ENCODE peak calls at places on chromosomes 2 and 18, in six cellular contexts. One of them, this sample, is unnamed.

GRCh38 chr18:63100626-63100900 is 219.0 kb downstream of the BCL2 start:
- DNase-seq in endodermal cell: no peak
- DNase-seq in mesendoderm: no peak
- DNase-seq in adrenal gland: no peak
- DNase-seq in naive thymus-derived CD4-positive, alpha-beta T cell: no peak
- DNase-seq in PC-3: no peak
- DNase-seq in this sample: no peak

GRCh38 chr2:196718796-196719564 is 79.5 kb downstream of the CCDC150 start:
- DNase-seq in PC-3: peak; percentile 4
- DNase-seq in naive thymus-derived CD4-positive, alpha-beta T cell: no peak
- DNase-seq in adrenal gland: no peak
- DNase-seq in endodermal cell: peak; percentile 71
- DNase-seq in mesendoderm: peak; percentile 62
- DNase-seq in this sample: no peak

GRCh38 chr2:168550670-168551069 is 94.6 kb downstream of the CERS6 start:
- DNase-seq in PC-3: no peak
- DNase-seq in adrenal gland: peak; percentile 26
- DNase-seq in mesendoderm: peak; percentile 36
- DNase-seq in naive thymus-derived CD4-positive, alpha-beta T cell: no peak
- DNase-seq in endodermal cell: no peak
- DNase-seq in this sample: no peak

GRCh38 chr2:109582928-109583895 is 30.6 kb downstream of the SEPTIN10 start:
- DNase-seq in adrenal gland: no peak
- DNase-seq in PC-3: no peak
- DNase-seq in endodermal cell: no peak
- DNase-seq in naive thymus-derived CD4-positive, alpha-beta T cell: no peak
- DNase-seq in mesendoderm: no peak
- DNase-seq in this sample: no peak

GRCh38 chr2:30217644-30218361 is 13.5 kb upstream of the LBH start:
- DNase-seq in naive thymus-derived CD4-positive, alpha-beta T cell: no peak
- DNase-seq in mesendoderm: no peak
- DNase-seq in PC-3: peak; percentile 91
- DNase-seq in adrenal gland: no peak
- DNase-seq in endodermal cell: peak; percentile 77
- DNase-seq in this sample: no peak

GRCh38 chr2:230416061-230416721 is at the start of gene SP100:
- DNase-seq in adrenal gland: peak; percentile 81
- DNase-seq in endodermal cell: no peak
- DNase-seq in mesendoderm: peak; percentile 21
- DNase-seq in naive thymus-derived CD4-positive, alpha-beta T cell: peak; percentile 78
- DNase-seq in PC-3: peak; percentile 74
- DNase-seq in this sample: peak; percentile 79

GRCh38 chr2:222738759-222739292 is 67.4 kb downstream of the MOGAT1 start:
- DNase-seq in adrenal gland: no peak
- DNase-seq in naive thymus-derived CD4-positive, alpha-beta T cell: no peak
- DNase-seq in mesendoderm: no peak
- DNase-seq in endodermal cell: no peak
- DNase-seq in PC-3: no peak
- DNase-seq in this sample: no peak

GRCh38 chr2:153509133-153509532 is 30.6 kb upstream of the RPRM start:
- DNase-seq in adrenal gland: no peak
- DNase-seq in endodermal cell: no peak
- DNase-seq in mesendoderm: peak; percentile 44
- DNase-seq in naive thymus-derived CD4-positive, alpha-beta T cell: no peak
- DNase-seq in PC-3: no peak
- DNase-seq in this sample: no peak

GRCh38 chr2:10408649-10409579 is 39.2 kb downstream of the ODC1 start:
- DNase-seq in endodermal cell: peak; percentile 97
- DNase-seq in mesendoderm: peak; percentile 93
- DNase-seq in PC-3: peak; percentile 92
- DNase-seq in naive thymus-derived CD4-positive, alpha-beta T cell: peak; percentile 84
- DNase-seq in adrenal gland: peak; percentile 78
- DNase-seq in this sample: peak; percentile 77

GRCh38 chr2:204074434-204074833 is 137.9 kb downstream of the ICOS start:
- DNase-seq in endodermal cell: no peak
- DNase-seq in PC-3: no peak
- DNase-seq in mesendoderm: no peak
- DNase-seq in naive thymus-derived CD4-positive, alpha-beta T cell: no peak
- DNase-seq in adrenal gland: no peak
- DNase-seq in this sample: peak; percentile 26

GRCh38 chr2:106886916-106887758 is 1.2 kb upstream of the ST6GAL2 start:
- DNase-seq in adrenal gland: no peak
- DNase-seq in mesendoderm: peak; percentile 69
- DNase-seq in naive thymus-derived CD4-positive, alpha-beta T cell: no peak
- DNase-seq in PC-3: peak; percentile 92
- DNase-seq in endodermal cell: peak; percentile 90
- DNase-seq in this sample: peak; percentile 13

GRCh38 chr2:64978514-64979268 is 10.5 kb upstream of the SLC1A4 start:
- DNase-seq in endodermal cell: no peak
- DNase-seq in PC-3: peak; percentile 60
- DNase-seq in naive thymus-derived CD4-positive, alpha-beta T cell: no peak
- DNase-seq in mesendoderm: peak; percentile 29
- DNase-seq in adrenal gland: peak; percentile 29
- DNase-seq in this sample: no peak

GRCh38 chr2:75146903-75147332 is 52.4 kb downstream of the TACR1 start:
- DNase-seq in naive thymus-derived CD4-positive, alpha-beta T cell: no peak
- DNase-seq in endodermal cell: no peak
- DNase-seq in PC-3: no peak
- DNase-seq in adrenal gland: no peak
- DNase-seq in mesendoderm: no peak
- DNase-seq in this sample: peak; percentile 44

GRCh38 chr2:29606105-29606871 is 315.1 kb downstream of the ALK start:
- DNase-seq in mesendoderm: no peak
- DNase-seq in adrenal gland: no peak
- DNase-seq in PC-3: peak; percentile 93
- DNase-seq in naive thymus-derived CD4-positive, alpha-beta T cell: no peak
- DNase-seq in endodermal cell: no peak
- DNase-seq in this sample: no peak

GRCh38 chr2:28824207-28824606 is 13.6 kb downstream of the SPDYA start:
- DNase-seq in naive thymus-derived CD4-positive, alpha-beta T cell: no peak
- DNase-seq in PC-3: no peak
- DNase-seq in adrenal gland: no peak
- DNase-seq in mesendoderm: no peak
- DNase-seq in endodermal cell: no peak
- DNase-seq in this sample: no peak

GRCh38 chr2:126429129-126429528 is 226.8 kb upstream of the GYPC start:
- DNase-seq in PC-3: no peak
- DNase-seq in naive thymus-derived CD4-positive, alpha-beta T cell: no peak
- DNase-seq in endodermal cell: no peak
- DNase-seq in adrenal gland: no peak
- DNase-seq in mesendoderm: no peak
- DNase-seq in this sample: no peak

GRCh38 chr2:177396630-177397460 is 4.3 kb downstream of the AGPS start:
- DNase-seq in naive thymus-derived CD4-positive, alpha-beta T cell: no peak
- DNase-seq in PC-3: peak; percentile 89
- DNase-seq in endodermal cell: no peak
- DNase-seq in adrenal gland: no peak
- DNase-seq in mesendoderm: peak; percentile 51
- DNase-seq in this sample: peak; percentile 25

GRCh38 chr2:8193146-8193545 is 488.7 kb upstream of the ID2 start:
- DNase-seq in PC-3: no peak
- DNase-seq in naive thymus-derived CD4-positive, alpha-beta T cell: no peak
- DNase-seq in adrenal gland: no peak
- DNase-seq in mesendoderm: no peak
- DNase-seq in endodermal cell: no peak
- DNase-seq in this sample: no peak

GRCh38 chr2:38037325-38037724 is 38.6 kb downstream of the CYP1B1 start:
- DNase-seq in naive thymus-derived CD4-positive, alpha-beta T cell: no peak
- DNase-seq in mesendoderm: no peak
- DNase-seq in endodermal cell: no peak
- DNase-seq in adrenal gland: no peak
- DNase-seq in PC-3: no peak
- DNase-seq in this sample: no peak

GRCh38 chr2:28321426-28321825 is 71.2 kb upstream of the FOSL2 start:
- DNase-seq in endodermal cell: peak; percentile 75
- DNase-seq in naive thymus-derived CD4-positive, alpha-beta T cell: no peak
- DNase-seq in PC-3: no peak
- DNase-seq in adrenal gland: no peak
- DNase-seq in mesendoderm: peak; percentile 84
- DNase-seq in this sample: no peak

GRCh38 chr18:33231474-33232317 is 208.8 kb downstream of the CCDC178 start:
- DNase-seq in naive thymus-derived CD4-positive, alpha-beta T cell: peak; percentile 31
- DNase-seq in PC-3: peak; percentile 55
- DNase-seq in adrenal gland: peak; percentile 64
- DNase-seq in mesendoderm: peak; percentile 90
- DNase-seq in endodermal cell: peak; percentile 94
- DNase-seq in this sample: peak; percentile 41

GRCh38 chr2:3612639-3613523 is 18.0 kb downstream of the COLEC11 start:
- DNase-seq in mesendoderm: no peak
- DNase-seq in endodermal cell: no peak
- DNase-seq in naive thymus-derived CD4-positive, alpha-beta T cell: no peak
- DNase-seq in adrenal gland: no peak
- DNase-seq in PC-3: no peak
- DNase-seq in this sample: no peak

GRCh38 chr2:74146929-74147728 is 583 bp downstream of the BOLA3 start:
- DNase-seq in PC-3: peak; percentile 27
- DNase-seq in mesendoderm: no peak
- DNase-seq in endodermal cell: no peak
- DNase-seq in adrenal gland: peak; percentile 68
- DNase-seq in naive thymus-derived CD4-positive, alpha-beta T cell: no peak
- DNase-seq in this sample: no peak

GRCh38 chr2:142893241-142893640 is 15.8 kb downstream of the KYNU start:
- DNase-seq in mesendoderm: no peak
- DNase-seq in adrenal gland: no peak
- DNase-seq in endodermal cell: no peak
- DNase-seq in PC-3: no peak
- DNase-seq in naive thymus-derived CD4-positive, alpha-beta T cell: no peak
- DNase-seq in this sample: no peak

GRCh38 chr2:23537991-23538390 is 153.0 kb downstream of the KLHL29 start:
- DNase-seq in naive thymus-derived CD4-positive, alpha-beta T cell: no peak
- DNase-seq in mesendoderm: no peak
- DNase-seq in adrenal gland: no peak
- DNase-seq in endodermal cell: no peak
- DNase-seq in PC-3: no peak
- DNase-seq in this sample: no peak

GRCh38 chr2:201108341-201108740 is 7.6 kb upstream of the CFLAR start:
- DNase-seq in naive thymus-derived CD4-positive, alpha-beta T cell: no peak
- DNase-seq in PC-3: no peak
- DNase-seq in endodermal cell: no peak
- DNase-seq in adrenal gland: no peak
- DNase-seq in mesendoderm: no peak
- DNase-seq in this sample: no peak

GRCh38 chr2:234853739-234854138 is 98.1 kb upstream of the SH3BP4 start:
- DNase-seq in adrenal gland: no peak
- DNase-seq in naive thymus-derived CD4-positive, alpha-beta T cell: no peak
- DNase-seq in mesendoderm: no peak
- DNase-seq in PC-3: no peak
- DNase-seq in endodermal cell: no peak
- DNase-seq in this sample: no peak

GRCh38 chr18:5420909-5421308 is 122.9 kb downstream of the EPB41L3 start:
- DNase-seq in mesendoderm: no peak
- DNase-seq in naive thymus-derived CD4-positive, alpha-beta T cell: no peak
- DNase-seq in adrenal gland: peak; percentile 50
- DNase-seq in PC-3: no peak
- DNase-seq in endodermal cell: no peak
- DNase-seq in this sample: no peak

GRCh38 chr18:66210875-66211274 is 393.0 kb downstream of the CDH19 start:
- DNase-seq in mesendoderm: no peak
- DNase-seq in PC-3: peak; percentile 32
- DNase-seq in adrenal gland: no peak
- DNase-seq in endodermal cell: no peak
- DNase-seq in naive thymus-derived CD4-positive, alpha-beta T cell: no peak
- DNase-seq in this sample: no peak

GRCh38 chr2:154555700-154556099 is 142.8 kb upstream of the KCNJ3 start:
- DNase-seq in PC-3: no peak
- DNase-seq in naive thymus-derived CD4-positive, alpha-beta T cell: no peak
- DNase-seq in mesendoderm: no peak
- DNase-seq in endodermal cell: no peak
- DNase-seq in adrenal gland: no peak
- DNase-seq in this sample: no peak
- H3K27ac ChIP-seq in PC-3: no peak overlapping the region
- H3K27ac ChIP-seq in naive thymus-derived CD4-positive, alpha-beta T cell: no peak overlapping the region
- H3K27ac ChIP-seq in mesendoderm: no peak overlapping the region
- H3K27ac ChIP-seq in endodermal cell: no peak overlapping the region
- H3K27ac ChIP-seq in adrenal gland: no peak overlapping the region
- H3K27ac ChIP-seq in this sample: no peak overlapping the region

GRCh38 chr2:54609241-54609640 is 114.2 kb upstream of the EML6 start:
- DNase-seq in adrenal gland: no peak
- DNase-seq in mesendoderm: no peak
- DNase-seq in PC-3: no peak
- DNase-seq in naive thymus-derived CD4-positive, alpha-beta T cell: no peak
- DNase-seq in endodermal cell: no peak
- DNase-seq in this sample: no peak
- H3K4me1 ChIP-seq in adrenal gland: peaks cover 40% of the 10 kb centered on the region
- H3K4me1 ChIP-seq in mesendoderm: peaks cover 6% of the 10 kb centered on the region
- H3K4me1 ChIP-seq in PC-3: peaks cover 21% of the 10 kb centered on the region
- H3K4me1 ChIP-seq in naive thymus-derived CD4-positive, alpha-beta T cell: peaks cover 9% of the 10 kb centered on the region
- H3K4me1 ChIP-seq in endodermal cell: peaks cover 8% of the 10 kb centered on the region
- H3K4me1 ChIP-seq in this sample: no peaks in the 10 kb centered on the region

GRCh38 chr2:78768016-78768415 is 257.5 kb upstream of the REG3G start:
- DNase-seq in naive thymus-derived CD4-positive, alpha-beta T cell: no peak
- DNase-seq in adrenal gland: no peak
- DNase-seq in mesendoderm: no peak
- DNase-seq in endodermal cell: no peak
- DNase-seq in PC-3: no peak
- DNase-seq in this sample: no peak
- H3K27ac ChIP-seq in naive thymus-derived CD4-positive, alpha-beta T cell: no peak overlapping the region
- H3K27ac ChIP-seq in adrenal gland: no peak overlapping the region
- H3K27ac ChIP-seq in mesendoderm: no peak overlapping the region
- H3K27ac ChIP-seq in endodermal cell: no peak overlapping the region
- H3K27ac ChIP-seq in PC-3: no peak overlapping the region
- H3K27ac ChIP-seq in this sample: peak overlapping the region; percentile 12

DNA sequence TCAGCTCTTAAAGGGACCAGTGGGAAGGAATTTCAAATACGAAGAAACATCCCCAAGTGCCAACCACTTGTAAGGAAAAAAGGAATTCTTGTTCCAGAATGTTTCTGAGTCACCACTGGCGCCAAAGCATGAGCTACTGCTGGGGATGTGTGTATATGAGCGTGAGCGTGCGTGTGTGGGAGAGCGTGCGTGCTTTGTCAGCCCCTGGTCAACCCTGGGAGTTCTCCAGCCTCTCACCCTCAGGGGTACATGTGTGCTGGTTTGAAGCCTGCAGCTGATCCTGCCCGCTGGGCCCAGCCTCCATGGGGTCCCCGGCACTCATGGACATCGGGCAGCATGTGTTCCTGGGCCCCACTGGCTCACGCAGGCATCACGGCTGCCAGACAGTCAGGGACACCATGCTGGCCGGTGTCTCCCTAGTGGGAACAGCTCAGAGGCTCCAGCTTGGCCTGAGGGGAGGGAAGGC is 17.1 kb downstream of the HS6ST1 start:
- DNase-seq in naive thymus-derived CD4-positive, alpha-beta T cell: no peak
- DNase-seq in mesendoderm: no peak
- DNase-seq in PC-3: no peak
- DNase-seq in endodermal cell: no peak
- DNase-seq in adrenal gland: peak; percentile 59
- DNase-seq in this sample: no peak
- H3K4me1 ChIP-seq in naive thymus-derived CD4-positive, alpha-beta T cell: no peaks in the 10 kb centered on the region
- H3K4me1 ChIP-seq in mesendoderm: peaks cover 11% of the 10 kb centered on the region
- H3K4me1 ChIP-seq in PC-3: peaks cover 20% of the 10 kb centered on the region
- H3K4me1 ChIP-seq in endodermal cell: peaks cover 12% of the 10 kb centered on the region
- H3K4me1 ChIP-seq in adrenal gland: peaks cover 69% of the 10 kb centered on the region
- H3K4me1 ChIP-seq in this sample: peaks cover 18% of the 10 kb centered on the region